ENCODE peak calls at places on chromosomes 13 and 19, in five cellular contexts. One of them, this sample, is unnamed.

GRCh38 chr19:57056972-57057371 is 62.8 kb upstream of the USP29 start:
- DNase-seq in body of pancreas: no peak
- DNase-seq in spleen: no peak
- DNase-seq in transverse colon: peak
- DNase-seq in tibial nerve: no peak
- DNase-seq in this sample: no peak

GRCh38 chr19:1942934-1943555 is 2.1 kb downstream of the CSNK1G2 start:
- DNase-seq in body of pancreas: no peak
- DNase-seq in spleen: no peak
- DNase-seq in transverse colon: no peak
- DNase-seq in tibial nerve: no peak
- DNase-seq in this sample: no peak

GRCh38 chr19:13557756-13558398 is 51.6 kb upstream of the CACNA1A start:
- DNase-seq in body of pancreas: peak
- DNase-seq in spleen: no peak
- DNase-seq in transverse colon: peak
- DNase-seq in tibial nerve: no peak
- DNase-seq in this sample: no peak

GRCh38 chr19:6686628-6686975 is 16.6 kb upstream of the TNFSF14 start:
- DNase-seq in body of pancreas: no peak
- DNase-seq in spleen: peak
- DNase-seq in transverse colon: no peak
- DNase-seq in tibial nerve: no peak
- DNase-seq in this sample: no peak

GRCh38 chr13:40096357-40096911 is 441.0 kb downstream of the COG6 start:
- DNase-seq in body of pancreas: no peak
- DNase-seq in spleen: no peak
- DNase-seq in transverse colon: no peak
- DNase-seq in tibial nerve: no peak
- DNase-seq in this sample: no peak

GRCh38 chr13:40060318-40061007 is 405.0 kb downstream of the COG6 start:
- DNase-seq in body of pancreas: peak
- DNase-seq in spleen: no peak
- DNase-seq in transverse colon: no peak
- DNase-seq in tibial nerve: peak
- DNase-seq in this sample: no peak

GRCh38 chr13:98622926-98623325 is 46.0 kb upstream of the STK24 start:
- DNase-seq in body of pancreas: no peak
- DNase-seq in spleen: no peak
- DNase-seq in transverse colon: no peak
- DNase-seq in tibial nerve: no peak
- DNase-seq in this sample: no peak

GRCh38 chr19:2507109-2507508 is 31.2 kb downstream of the GADD45B start:
- DNase-seq in body of pancreas: peak
- DNase-seq in spleen: no peak
- DNase-seq in transverse colon: peak
- DNase-seq in tibial nerve: no peak
- DNase-seq in this sample: no peak

GRCh38 chr13:30972888-30973377 is 40.5 kb downstream of the TEX26 start:
- DNase-seq in body of pancreas: no peak
- DNase-seq in spleen: no peak
- DNase-seq in transverse colon: no peak
- DNase-seq in tibial nerve: no peak
- DNase-seq in this sample: no peak

GRCh38 chr13:101098873-101099272 is 317.4 kb downstream of the NALCN start:
- DNase-seq in body of pancreas: no peak
- DNase-seq in spleen: no peak
- DNase-seq in transverse colon: no peak
- DNase-seq in tibial nerve: no peak
- DNase-seq in this sample: no peak

GRCh38 chr13:87537946-87538345 is 133.2 kb upstream of the SLITRK5 start:
- DNase-seq in body of pancreas: no peak
- DNase-seq in spleen: no peak
- DNase-seq in transverse colon: no peak
- DNase-seq in tibial nerve: no peak
- DNase-seq in this sample: no peak

GRCh38 chr19:42068756-42069571 is 1.0 kb downstream of the GRIK5 start:
- DNase-seq in body of pancreas: no peak
- DNase-seq in spleen: no peak
- DNase-seq in transverse colon: no peak
- DNase-seq in tibial nerve: no peak
- DNase-seq in this sample: no peak

GRCh38 chr13:94667190-94667589 is 45.2 kb downstream of the SOX21 start:
- DNase-seq in body of pancreas: no peak
- DNase-seq in spleen: no peak
- DNase-seq in transverse colon: no peak
- DNase-seq in tibial nerve: no peak
- DNase-seq in this sample: no peak

GRCh38 chr19:44476559-44477408 is 23.5 kb downstream of the ZNF180 start:
- DNase-seq in body of pancreas: no peak
- DNase-seq in spleen: no peak
- DNase-seq in transverse colon: no peak
- DNase-seq in tibial nerve: no peak
- DNase-seq in this sample: no peak

GRCh38 chr13:78247362-78247761 is 328.7 kb upstream of the EDNRB start:
- DNase-seq in body of pancreas: no peak
- DNase-seq in spleen: no peak
- DNase-seq in transverse colon: no peak
- DNase-seq in tibial nerve: no peak
- DNase-seq in this sample: no peak

GRCh38 chr19:58483776-58484175 is 7.6 kb downstream of the ZNF446 start:
- DNase-seq in body of pancreas: no peak
- DNase-seq in spleen: no peak
- DNase-seq in transverse colon: no peak
- DNase-seq in tibial nerve: no peak
- DNase-seq in this sample: no peak

GRCh38 chr13:47211106-47211505 is 314.3 kb upstream of the HTR2A start:
- DNase-seq in body of pancreas: no peak
- DNase-seq in spleen: no peak
- DNase-seq in transverse colon: no peak
- DNase-seq in tibial nerve: no peak
- DNase-seq in this sample: peak

GRCh38 chr19:16423891-16424290 is 47.9 kb downstream of the EPS15L1 start:
- DNase-seq in body of pancreas: no peak
- DNase-seq in spleen: no peak
- DNase-seq in transverse colon: no peak
- DNase-seq in tibial nerve: no peak
- DNase-seq in this sample: no peak

GRCh38 chr19:52584686-52585085 is 14.6 kb downstream of the ZNF701 start:
- DNase-seq in body of pancreas: no peak
- DNase-seq in spleen: no peak
- DNase-seq in transverse colon: no peak
- DNase-seq in tibial nerve: no peak
- DNase-seq in this sample: no peak

GRCh38 chr19:29771708-29772415 is 39.9 kb upstream of the CCNE1 start:
- DNase-seq in body of pancreas: peak
- DNase-seq in spleen: no peak
- DNase-seq in transverse colon: peak
- DNase-seq in tibial nerve: no peak
- DNase-seq in this sample: peak

GRCh38 chr13:65744761-65745160 is 1485.4 kb downstream of the PCDH9 start:
- DNase-seq in body of pancreas: no peak
- DNase-seq in spleen: no peak
- DNase-seq in transverse colon: no peak
- DNase-seq in tibial nerve: no peak
- DNase-seq in this sample: no peak

GRCh38 chr19:34118879-34119748 is 53.2 kb upstream of the LSM14A start:
- DNase-seq in body of pancreas: no peak
- DNase-seq in spleen: no peak
- DNase-seq in transverse colon: no peak
- DNase-seq in tibial nerve: no peak
- DNase-seq in this sample: no peak

GRCh38 chr19:31349160-31349881 is at the start of gene TSHZ3:
- DNase-seq in body of pancreas: peak
- DNase-seq in spleen: peak
- DNase-seq in transverse colon: peak
- DNase-seq in tibial nerve: peak
- DNase-seq in this sample: peak

GRCh38 chr13:36919833-36920611 is at the start of gene SMAD9:
- DNase-seq in body of pancreas: peak
- DNase-seq in spleen: no peak
- DNase-seq in transverse colon: peak
- DNase-seq in tibial nerve: peak
- DNase-seq in this sample: peak

GRCh38 chr13:40668335-40668734 is 1.9 kb upstream of the FOXO1 start:
- DNase-seq in body of pancreas: no peak
- DNase-seq in spleen: peak
- DNase-seq in transverse colon: peak
- DNase-seq in tibial nerve: peak
- DNase-seq in this sample: no peak

GRCh38 chr13:85347251-85347650 is 452.0 kb downstream of the SLITRK6 start:
- DNase-seq in body of pancreas: no peak
- DNase-seq in spleen: no peak
- DNase-seq in transverse colon: no peak
- DNase-seq in tibial nerve: no peak
- DNase-seq in this sample: no peak

GRCh38 chr13:45280751-45281634 is 60.0 kb downstream of the TPT1 start:
- DNase-seq in body of pancreas: peak
- DNase-seq in spleen: no peak
- DNase-seq in transverse colon: peak
- DNase-seq in tibial nerve: peak
- DNase-seq in this sample: peak

GRCh38 chr19:10808937-10809655 is 26.9 kb downstream of the TMED1 start:
- DNase-seq in body of pancreas: no peak
- DNase-seq in spleen: no peak
- DNase-seq in transverse colon: no peak
- DNase-seq in tibial nerve: no peak
- DNase-seq in this sample: peak

GRCh38 chr19:8396563-8397203 is 6.5 kb downstream of the RAB11B start:
- DNase-seq in body of pancreas: peak
- DNase-seq in spleen: peak
- DNase-seq in transverse colon: peak
- DNase-seq in tibial nerve: no peak
- DNase-seq in this sample: peak

GRCh38 chr13:43894438-43894837 is 14.7 kb downstream of the LACC1 start:
- DNase-seq in body of pancreas: no peak
- DNase-seq in spleen: no peak
- DNase-seq in transverse colon: no peak
- DNase-seq in tibial nerve: no peak
- DNase-seq in this sample: no peak

GRCh38 chr13:112331675-112332074 is 44.5 kb upstream of the SPACA7 start:
- DNase-seq in body of pancreas: no peak
- DNase-seq in spleen: no peak
- DNase-seq in transverse colon: no peak
- DNase-seq in tibial nerve: no peak
- DNase-seq in this sample: no peak

GRCh38 chr19:57888494-57889231 is at the start of gene ZNF814:
- DNase-seq in body of pancreas: peak
- DNase-seq in spleen: peak
- DNase-seq in transverse colon: peak
- DNase-seq in tibial nerve: peak
- DNase-seq in this sample: no peak

GRCh38 chr19:58538257-58539168 is 5.4 kb upstream of the TRIM28 start:
- DNase-seq in body of pancreas: no peak
- DNase-seq in spleen: no peak
- DNase-seq in transverse colon: no peak
- DNase-seq in tibial nerve: no peak
- DNase-seq in this sample: no peak

GRCh38 chr19:18349524-18350128 is 9.2 kb downstream of the PGPEP1 start:
- DNase-seq in body of pancreas: peak
- DNase-seq in spleen: no peak
- DNase-seq in transverse colon: peak
- DNase-seq in tibial nerve: peak
- DNase-seq in this sample: peak

GRCh38 chr19:46772170-46773017 is 16.0 kb downstream of the SLC1A5 start:
- DNase-seq in body of pancreas: no peak
- DNase-seq in spleen: no peak
- DNase-seq in transverse colon: no peak
- DNase-seq in tibial nerve: no peak
- DNase-seq in this sample: no peak
- TF ChIP-seq POLR2A in body of pancreas: no peak
- TF ChIP-seq POLR2A in spleen: no peak
- TF ChIP-seq POLR2A in transverse colon: no peak
- TF ChIP-seq POLR2A in tibial nerve: no peak
- TF ChIP-seq POLR2A in this sample: no peak

GRCh38 chr13:29456419-29456818 is 139.1 kb downstream of the SLC7A1 start:
- DNase-seq in body of pancreas: no peak
- DNase-seq in spleen: no peak
- DNase-seq in transverse colon: no peak
- DNase-seq in tibial nerve: no peak
- DNase-seq in this sample: no peak
- TF ChIP-seq POLR2A in body of pancreas: no peak
- TF ChIP-seq POLR2A in spleen: no peak
- TF ChIP-seq POLR2A in transverse colon: no peak
- TF ChIP-seq POLR2A in tibial nerve: no peak
- TF ChIP-seq POLR2A in this sample: no peak

DNA sequence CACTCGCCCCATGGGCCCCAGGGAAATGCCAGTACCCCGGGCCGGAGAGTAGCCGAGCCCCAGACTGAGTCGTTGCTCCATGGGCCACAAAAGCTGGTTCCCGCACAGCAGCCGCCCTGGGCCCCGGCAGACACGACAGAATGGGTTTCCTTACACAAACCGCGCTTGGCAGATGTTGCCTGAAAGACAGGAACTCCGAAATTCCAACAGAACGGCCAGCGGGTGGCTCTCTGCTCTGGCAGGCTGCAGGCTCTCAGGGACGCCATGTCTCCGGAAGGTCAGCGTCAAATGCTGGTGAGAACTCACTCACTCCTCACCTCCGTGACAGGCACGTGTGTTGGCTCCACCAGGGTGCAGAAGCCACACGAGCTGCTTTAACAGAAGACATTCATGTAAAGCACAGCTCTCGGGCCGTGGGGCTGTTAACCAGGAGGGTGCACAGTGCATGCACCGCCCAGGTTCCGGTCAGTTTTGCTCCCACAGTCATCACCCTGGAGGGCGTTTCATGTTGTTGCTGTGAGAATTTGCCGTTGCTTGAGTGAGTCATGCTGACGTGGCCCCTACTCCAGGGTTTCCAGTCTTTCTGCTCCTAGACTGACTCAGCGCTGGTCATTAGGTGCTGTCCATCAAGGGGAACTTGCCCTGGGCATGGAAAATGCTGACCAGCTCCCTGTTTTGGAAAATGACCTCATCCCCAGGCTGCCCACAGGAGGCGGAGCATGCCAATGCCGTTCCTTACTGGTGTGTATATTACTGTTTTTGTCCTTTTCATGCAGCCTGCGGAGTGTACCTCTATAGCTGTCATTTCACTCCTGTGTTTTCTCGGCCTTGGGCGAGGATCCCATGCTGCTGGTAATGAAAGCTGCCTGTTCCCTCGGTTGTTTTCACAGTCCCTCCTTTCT is 44.8 kb downstream of the ANKRD10 start:
- DNase-seq in body of pancreas: peak
- DNase-seq in spleen: peak
- DNase-seq in transverse colon: peak
- DNase-seq in tibial nerve: peak
- DNase-seq in this sample: peak
- TF ChIP-seq POLR2A in body of pancreas: no peak
- TF ChIP-seq POLR2A in spleen: no peak
- TF ChIP-seq POLR2A in transverse colon: no peak
- TF ChIP-seq POLR2A in tibial nerve: no peak
- TF ChIP-seq POLR2A in this sample: peak

DNA sequence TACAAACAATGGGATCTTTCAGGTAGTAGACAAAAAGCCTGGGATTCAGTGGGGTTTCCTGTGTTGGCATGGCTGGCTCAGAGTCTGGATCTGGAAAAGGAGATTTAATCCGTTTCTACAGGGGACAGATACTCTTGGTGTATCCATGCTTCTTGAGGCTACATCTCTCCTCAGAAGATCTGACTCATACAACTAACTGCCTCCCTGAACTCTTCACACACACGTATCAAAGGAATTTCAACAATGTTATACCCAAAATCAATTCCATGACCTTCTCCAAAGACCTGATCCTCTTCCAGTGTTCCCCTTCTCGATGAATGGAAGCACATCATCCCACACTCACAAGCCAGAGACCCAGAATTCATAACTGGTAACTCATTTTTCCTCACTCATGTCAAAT is 435.3 kb upstream of the NBEA start:
- DNase-seq in body of pancreas: no peak
- DNase-seq in spleen: no peak
- DNase-seq in transverse colon: no peak
- DNase-seq in tibial nerve: no peak
- DNase-seq in this sample: no peak
- TF ChIP-seq POLR2A in body of pancreas: no peak
- TF ChIP-seq POLR2A in spleen: no peak
- TF ChIP-seq POLR2A in transverse colon: no peak
- TF ChIP-seq POLR2A in tibial nerve: no peak
- TF ChIP-seq POLR2A in this sample: no peak